ENCODE peak calls at places on chromosome 10, in four cellular contexts. G is mesendoderm, E is IMR-90, O is H1. Z is an unnamed sample.

GRCh38 chr10:13885238-13885990 is 298.6 kb downstream of the PRPF18 start:
- DNase-seq in G (no peak), E (no peak), O (no peak), Z (no peak)

GRCh38 chr10:125023862-125024495 is 82.1 kb downstream of the ZRANB1 start:
- DNase-seq in G (no peak), E (no peak), O (no peak), Z (no peak)

GRCh38 chr10:61896854-61897661 is 4.4 kb upstream of the ARID5B start:
- DNase-seq in G (peak; percentile 96), E (peak; percentile 27), O (peak; percentile 79), Z (peak; percentile 83)

GRCh38 chr10:72328829-72329204 is 25.9 kb downstream of the DNAJB12 start:
- DNase-seq in G (no peak), E (no peak), O (no peak), Z (no peak)

GRCh38 chr10:86347856-86348255 is 18.7 kb downstream of the GRID1 start:
- DNase-seq in G (no peak), E (no peak), O (no peak), Z (no peak)

GRCh38 chr10:118102116-118102515 is 55.4 kb upstream of the RAB11FIP2 start:
- DNase-seq in G (no peak), E (no peak), O (no peak), Z (no peak)

GRCh38 chr10:17056781-17057191 is 72.8 kb downstream of the CUBN start:
- DNase-seq in G (no peak), E (peak; percentile 83), O (no peak), Z (no peak)

GRCh38 chr10:117264776-117265175 is 23.9 kb downstream of the SLC18A2 start:
- DNase-seq in G (no peak), E (no peak), O (no peak), Z (no peak)

GRCh38 chr10:74077416-74077815 is 73.2 kb downstream of the AP3M1 start:
- DNase-seq in G (no peak), E (no peak), O (no peak), Z (no peak)

GRCh38 chr10:121079226-121079625 is 228.1 kb downstream of the WDR11 start:
- DNase-seq in G (no peak), E (no peak), O (no peak), Z (no peak)

GRCh38 chr10:52853704-52854103 is 81.1 kb upstream of the MBL2 start:
- DNase-seq in G (no peak), E (no peak), O (no peak), Z (no peak)

GRCh38 chr10:15515207-15515606 is 144.1 kb upstream of the FAM171A1 start:
- DNase-seq in G (no peak), E (no peak), O (no peak), Z (no peak)

GRCh38 chr10:58856508-58857240 is 319.8 kb upstream of the PHYHIPL start:
- DNase-seq in G (peak; percentile 91), E (peak; percentile 96), O (no peak), Z (peak; percentile 34)

GRCh38 chr10:74599676-74600075 is 226.7 kb upstream of the KAT6B start:
- DNase-seq in G (no peak), E (no peak), O (no peak), Z (no peak)

GRCh38 chr10:26743091-26743490 is 45.6 kb downstream of the PDSS1 start:
- DNase-seq in G (no peak), E (peak; percentile 32), O (no peak), Z (no peak)

GRCh38 chr10:60140681-60141632 is 234.6 kb upstream of the CCDC6 start:
- DNase-seq in G (peak; percentile 97), E (peak; percentile 13), O (peak; percentile 60), Z (peak; percentile 84)

GRCh38 chr10:118982366-118982765 is 47.1 kb upstream of the NANOS1 start:
- DNase-seq in G (no peak), E (no peak), O (no peak), Z (peak; percentile 10)

GRCh38 chr10:47020491-47020890 is 109.3 kb downstream of the PTPN20 start:
- DNase-seq in G (no peak), E (peak; percentile 59), O (no peak), Z (no peak)

GRCh38 chr10:6678211-6678803 is 98.2 kb upstream of the PRKCQ start:
- DNase-seq in G (peak; percentile 72), E (peak; percentile 29), O (peak; percentile 80), Z (peak; percentile 66)

GRCh38 chr10:72173635-72174296 is 42.0 kb upstream of the ANAPC16 start:
- DNase-seq in G (peak; percentile 19), E (peak; percentile 13), O (no peak), Z (no peak)

GRCh38 chr10:71736570-71737355 is 17.2 kb upstream of the C10orf105 start:
- DNase-seq in G (no peak), E (no peak), O (no peak), Z (no peak)

GRCh38 chr10:21989453-21990154 is 13.9 kb downstream of the DNAJC1 start:
- DNase-seq in G (peak; percentile 90), E (peak; percentile 52), O (peak; percentile 55), Z (peak; percentile 72)

GRCh38 chr10:70785190-70785589 is at the start of gene TBATA:
- DNase-seq in G (no peak), E (no peak), O (no peak), Z (no peak)

GRCh38 chr10:133318494-133319127 is 9.9 kb downstream of the ZNF511 start:
- DNase-seq in G (peak; percentile 83), E (peak; percentile 36), O (peak; percentile 89), Z (peak; percentile 87)

GRCh38 chr10:31602541-31603244 is 283.7 kb downstream of the ZEB1 start:
- DNase-seq in G (peak; percentile 76), E (peak; percentile 73), O (peak; percentile 74), Z (peak; percentile 68)

GRCh38 chr10:87767253-87767652 is 50.8 kb downstream of the ATAD1 start:
- DNase-seq in G (peak; percentile 74), E (peak; percentile 47), O (no peak), Z (no peak)

DNA sequence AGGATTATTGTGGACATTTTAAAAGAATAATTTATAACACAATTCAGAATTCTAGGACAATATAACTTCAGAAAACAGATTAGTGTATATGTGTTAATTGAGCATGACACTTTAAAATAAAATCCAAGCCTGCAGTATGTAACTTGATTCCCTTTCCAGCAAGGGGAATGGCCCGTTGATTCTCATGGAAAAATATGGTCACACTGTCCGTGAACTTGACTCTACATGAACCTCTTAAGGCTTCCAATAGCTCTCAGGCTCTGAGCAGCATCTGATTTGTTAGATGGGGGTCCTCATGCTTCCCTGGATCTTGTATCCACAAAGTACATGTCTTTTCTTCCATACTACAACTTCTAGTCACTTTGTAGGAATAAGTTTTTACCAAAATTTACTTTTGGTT is 85.5 kb upstream of the AKR1E2 start:
- DNase-seq in G (peak; percentile 6), E (peak; percentile 14), O (no peak), Z (no peak)
- H4K5ac ChIP-seq in G (no peak overlapping the region), E (peak overlapping the region; percentile 42), O (no peak overlapping the region), Z (no peak overlapping the region)

GRCh38 chr10:78913219-78914059 is 155.3 kb upstream of the ZMIZ1 start:
- DNase-seq in G (no peak), E (no peak), O (peak; percentile 72), Z (peak; percentile 68)

GRCh38 chr10:78914060-78914378 is 154.7 kb upstream of the ZMIZ1 start:
- DNase-seq in G (no peak), E (no peak), O (no peak), Z (no peak)

GRCh38 chr10:78916227-78916626 is 152.5 kb upstream of the ZMIZ1 start:
- DNase-seq in G (no peak), E (no peak), O (no peak), Z (no peak)

GRCh38 chr10:78915331-78915626 is 153.5 kb upstream of the ZMIZ1 start:
- DNase-seq in G (no peak), E (no peak), O (no peak), Z (no peak)

DNA sequence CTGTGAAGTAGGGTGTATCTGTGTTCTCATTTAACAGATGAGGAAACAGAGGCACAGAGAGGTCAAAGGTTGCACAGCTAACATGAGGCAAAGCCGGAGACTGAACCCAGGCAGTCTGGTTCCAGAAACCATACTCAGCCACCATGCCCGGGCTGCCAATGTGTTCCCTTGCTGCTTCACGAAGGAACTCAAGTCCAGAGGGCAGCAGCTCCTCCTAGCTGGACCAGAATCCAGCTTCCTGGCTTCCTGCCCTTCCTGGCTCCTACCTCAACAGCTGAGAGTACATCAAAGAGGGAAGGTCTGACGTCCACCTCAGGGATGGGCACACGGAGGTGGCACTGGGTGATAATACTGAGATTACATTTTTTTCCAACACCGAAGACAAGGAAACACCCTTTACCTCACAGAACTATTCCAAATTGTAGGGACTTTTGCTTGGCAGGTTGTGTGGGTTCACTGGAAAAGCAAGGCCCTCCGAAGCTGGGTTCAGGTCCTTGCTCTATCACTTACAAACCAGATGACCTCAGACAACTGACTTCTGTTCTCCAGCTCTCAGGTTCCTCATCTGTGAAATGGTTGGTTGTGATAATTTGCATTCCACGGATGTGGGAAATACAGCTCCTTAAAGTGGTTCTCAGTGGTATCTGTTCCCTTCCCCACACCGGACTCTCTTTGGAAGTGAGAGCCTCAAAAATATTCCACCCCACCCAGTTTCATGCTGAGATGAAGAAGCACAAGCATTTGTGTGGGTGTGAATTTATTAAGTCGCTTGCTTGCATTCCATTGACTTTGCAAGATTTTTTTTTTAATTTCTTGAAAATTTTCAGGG is 154.1 kb upstream of the ZMIZ1 start:
- DNase-seq in G (no peak), E (no peak), O (no peak), Z (no peak)
- H4K5ac ChIP-seq in G (no peak overlapping the region), E (no peak overlapping the region), O (no peak overlapping the region), Z (no peak overlapping the region)

DNA sequence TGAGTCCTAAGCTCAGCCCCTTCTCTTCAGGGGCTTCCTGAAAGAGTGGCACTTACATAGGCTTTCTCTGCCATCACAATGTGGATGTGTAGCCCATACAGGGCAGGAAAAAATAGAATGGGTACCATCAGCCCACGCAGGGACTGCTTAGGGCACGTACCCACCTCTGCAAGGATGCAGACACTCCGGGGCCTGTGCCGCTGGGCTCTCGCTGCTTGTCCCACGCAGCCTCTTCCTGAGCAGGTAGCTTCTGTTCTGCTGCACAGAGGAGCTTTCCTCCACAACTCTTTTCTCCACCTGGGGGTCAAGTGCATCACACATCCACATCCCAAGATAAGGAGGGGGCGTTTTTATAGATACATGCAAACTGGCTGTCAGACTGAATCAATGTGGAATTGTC is 34.3 kb downstream of the FRMPD2 start:
- DNase-seq in G (no peak), E (no peak), O (no peak), Z (peak; percentile 5)
- H4K5ac ChIP-seq in G (no peak overlapping the region), E (no peak overlapping the region), O (no peak overlapping the region), Z (no peak overlapping the region)

GRCh38 chr10:77637986-77638765 is 568 bp upstream of the KCNMA1 start:
- DNase-seq in G (peak; percentile 43), E (peak; percentile 53), O (peak; percentile 75), Z (peak; percentile 60)

GRCh38 chr10:77640167-77640566 is 2.6 kb upstream of the KCNMA1 start:
- DNase-seq in G (no peak), E (no peak), O (no peak), Z (no peak)

GRCh38 chr10:77641344-77641743 is 3.7 kb upstream of the KCNMA1 start:
- DNase-seq in G (no peak), E (no peak), O (no peak), Z (no peak)

GRCh38 chr10:77638766-77639101 is 1.1 kb upstream of the KCNMA1 start:
- DNase-seq in G (no peak), E (no peak), O (no peak), Z (no peak)

GRCh38 chr10:77639756-77640155 is 2.1 kb upstream of the KCNMA1 start:
- DNase-seq in G (no peak), E (no peak), O (no peak), Z (no peak)
- H4K5ac ChIP-seq in G (no peak overlapping the region), E (no peak overlapping the region), O (no peak overlapping the region), Z (no peak overlapping the region)

DNA sequence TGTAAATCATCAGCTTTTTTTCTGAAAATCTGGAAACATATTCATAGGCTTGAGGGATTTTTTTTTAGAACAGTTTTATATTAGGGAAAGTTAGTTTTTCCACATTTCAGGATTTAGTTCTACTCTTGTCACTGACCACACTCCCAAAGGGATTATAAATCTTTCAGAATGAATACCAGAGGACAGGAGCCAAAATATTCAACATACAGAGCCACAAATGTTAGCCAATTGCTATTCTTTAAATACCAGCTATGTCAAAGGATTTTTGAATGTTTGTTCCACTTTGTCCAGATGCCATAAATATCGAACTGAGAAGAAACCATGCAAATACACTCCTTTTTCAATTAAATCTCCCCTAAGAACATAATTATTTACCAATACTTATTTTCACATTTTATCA is 50.7 kb downstream of the ODAD2 start:
- DNase-seq in G (no peak), E (no peak), O (no peak), Z (no peak)
- H4K5ac ChIP-seq in G (no peak overlapping the region), E (no peak overlapping the region), O (no peak overlapping the region), Z (no peak overlapping the region)

Z was measured in H9.